ENCODE peak calls at places on chromosomes 7 and 10, in eight cellular contexts. U, J, X, R, H, P, Q and N are unnamed samples.

GRCh38 chr7:98294798-98295382 is 13.4 kb downstream of the BRI3 start:
- DNase-seq in H (no peak), X (peak), P (no peak), Q (peak), U (no peak), R (peak), J (peak), N (peak)

GRCh38 chr7:19362099-19362498 is 216.9 kb upstream of the FERD3L start:
- DNase-seq in Q (no peak), J (peak), R (no peak), H (no peak), X (peak), P (no peak), U (no peak), N (no peak)

GRCh38 chr7:16123117-16123770 is 298.1 kb downstream of the CRPPA start:
- DNase-seq in U (no peak), H (no peak), Q (no peak), J (no peak), R (no peak), P (no peak), X (no peak), N (no peak)

GRCh38 chr7:156092307-156092706 is 280.0 kb upstream of the SHH start:
- DNase-seq in H (no peak), R (no peak), P (no peak), X (no peak), Q (no peak), U (no peak), J (no peak), N (no peak)

GRCh38 chr10:123249894-123250293 is 95.7 kb downstream of the BUB3 start:
- DNase-seq in Q (no peak), J (no peak), R (no peak), X (peak), U (no peak), H (no peak), P (no peak), N (no peak)

GRCh38 chr7:17773289-17773626 is 167.0 kb downstream of the SNX13 start:
- DNase-seq in U (no peak), J (peak), H (no peak), R (peak), P (no peak), X (peak), Q (no peak), N (no peak)

GRCh38 chr7:148912758-148913541 is 28.9 kb upstream of the EZH2 start:
- DNase-seq in U (no peak), J (no peak), Q (no peak), R (no peak), H (peak), X (no peak), P (no peak), N (no peak)

GRCh38 chr10:6337382-6337781 is 134.7 kb downstream of the PFKFB3 start:
- DNase-seq in H (no peak), P (no peak), X (peak), U (no peak), Q (no peak), R (no peak), J (no peak), N (no peak)

GRCh38 chr10:69800109-69800508 is 1.6 kb upstream of the COL13A1 start:
- DNase-seq in J (peak), X (peak), U (no peak), R (peak), Q (no peak), H (no peak), P (no peak), N (no peak)

GRCh38 chr10:101389986-101390531 is 36.1 kb downstream of the BTRC start:
- DNase-seq in X (no peak), P (no peak), Q (no peak), J (no peak), U (no peak), H (no peak), R (no peak), N (no peak)

GRCh38 chr10:125370578-125370977 is 210.2 kb upstream of the CTBP2 start:
- DNase-seq in X (no peak), P (peak), H (no peak), J (no peak), R (peak), U (no peak), Q (no peak), N (no peak)

GRCh38 chr7:116337800-116338199 is 127.5 kb downstream of the TES start:
- DNase-seq in J (peak), H (no peak), P (no peak), R (no peak), U (no peak), Q (no peak), X (no peak), N (no peak)

GRCh38 chr10:35451103-35452016 is 115.1 kb downstream of the CCNY start:
- DNase-seq in U (peak), Q (peak), J (peak), P (no peak), H (no peak), R (no peak), X (peak), N (no peak)

GRCh38 chr10:121753726-121754476 is 155.7 kb upstream of the FGFR2 start:
- DNase-seq in U (no peak), X (peak), R (peak), P (no peak), H (peak), J (peak), Q (no peak), N (no peak)

GRCh38 chr7:33905389-33906032 is at the start of gene BMPER:
- DNase-seq in Q (peak), U (peak), X (no peak), P (peak), J (peak), H (no peak), R (peak), N (no peak)

GRCh38 chr10:82288461-82288881 is 413.5 kb downstream of the NRG3 start:
- DNase-seq in Q (no peak), H (no peak), P (no peak), J (no peak), X (peak), U (no peak), R (peak), N (no peak)

GRCh38 chr10:132264966-132265877 is 42.5 kb downstream of the STK32C start:
- DNase-seq in R (no peak), H (no peak), J (peak), Q (peak), X (no peak), U (no peak), P (peak), N (no peak)

GRCh38 chr7:5139998-5140397 is 50.0 kb upstream of the WIPI2 start:
- DNase-seq in H (no peak), Q (no peak), R (peak), J (peak), P (no peak), U (no peak), X (peak), N (no peak)

GRCh38 chr7:157738064-157738460 is 401.3 kb downstream of the DNAJB6 start:
- DNase-seq in U (no peak), R (no peak), P (no peak), H (no peak), Q (peak), X (peak), J (no peak), N (no peak)

GRCh38 chr7:1866601-1867000 is 196.5 kb downstream of the ELFN1 start:
- DNase-seq in X (no peak), J (no peak), H (no peak), P (no peak), Q (peak), R (no peak), U (no peak), N (no peak)

GRCh38 chr7:64892666-64893269 is 10.3 kb upstream of the ZNF273 start:
- DNase-seq in R (no peak), J (no peak), H (no peak), U (no peak), P (no peak), Q (no peak), X (no peak), N (no peak)

GRCh38 chr10:17516376-17516775 is 62.0 kb upstream of the ST8SIA6 start:
- DNase-seq in H (no peak), R (no peak), P (no peak), Q (no peak), U (no peak), J (peak), X (no peak), N (no peak)

GRCh38 chr7:82699773-82700186 is 256.2 kb upstream of the CACNA2D1 start:
- DNase-seq in P (no peak), H (peak), R (peak), X (peak), Q (no peak), U (no peak), J (peak), N (no peak)

GRCh38 chr7:41245916-41246315 is 457.0 kb downstream of the INHBA start:
- DNase-seq in R (no peak), Q (no peak), J (no peak), X (no peak), P (no peak), H (no peak), U (no peak), N (no peak)
- H3K27ac ChIP-seq in R (no peak), Q (no peak), J (no peak), X (no peak), P (no peak), H (peak), U (no peak), N (no peak)

GRCh38 chr10:71262817-71263216 is 50.4 kb downstream of the UNC5B start:
- DNase-seq in P (no peak), H (no peak), U (no peak), J (no peak), Q (no peak), R (no peak), X (no peak), N (no peak)
- H3K27ac ChIP-seq in P (no peak), H (no peak), U (peak), J (no peak), Q (peak), R (no peak), X (peak), N (peak)

GRCh38 chr7:105444342-105444938 is 55.7 kb upstream of the SRPK2 start:
- DNase-seq in H (no peak), Q (no peak), R (no peak), J (no peak), U (no peak), X (no peak), P (no peak), N (no peak)

GRCh38 chr7:105438847-105439173 is 50.1 kb upstream of the SRPK2 start:
- DNase-seq in Q (no peak), X (no peak), P (no peak), J (no peak), R (no peak), H (no peak), U (no peak), N (no peak)

GRCh38 chr7:105438254-105438653 is 49.5 kb upstream of the SRPK2 start:
- DNase-seq in Q (no peak), J (no peak), U (no peak), P (no peak), X (no peak), H (no peak), R (no peak), N (no peak)

DNA sequence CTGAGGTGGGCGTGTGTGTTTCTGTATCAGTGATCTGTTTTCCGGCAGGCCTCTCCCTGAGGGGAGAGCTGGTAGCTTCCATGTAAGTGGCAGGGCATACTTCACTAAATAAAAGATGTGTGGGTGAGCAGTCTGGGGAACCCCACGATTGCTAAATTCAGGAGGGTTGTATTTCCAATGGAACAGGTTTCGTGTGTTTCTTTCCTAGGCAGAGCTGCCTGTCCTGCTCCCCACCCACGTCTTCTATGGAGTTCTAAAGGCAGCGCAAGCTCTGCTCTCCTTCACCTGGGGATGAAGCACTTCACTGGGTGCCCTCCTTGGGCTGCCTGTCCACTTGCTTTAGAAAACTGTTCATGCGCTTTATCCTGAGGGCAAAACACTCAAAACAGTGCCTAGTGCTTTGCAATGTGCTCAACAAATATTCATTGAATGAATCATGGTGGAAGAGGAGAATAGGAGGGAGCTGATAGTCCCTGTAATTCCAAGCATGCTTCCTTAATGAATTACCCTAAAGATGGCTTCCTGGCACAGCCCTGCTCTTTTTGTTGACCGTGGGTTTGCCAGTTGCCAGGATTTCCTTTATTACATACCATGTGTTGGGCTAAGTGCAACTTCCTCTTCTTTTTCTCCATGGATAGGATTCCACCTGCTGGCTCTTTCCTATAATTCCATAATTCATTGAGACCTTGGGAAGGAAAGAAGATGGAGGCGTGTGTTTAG is 50.6 kb upstream of the SRPK2 start:
- DNase-seq in X (peak), J (peak), R (peak), U (no peak), Q (no peak), H (peak), P (no peak), N (no peak)
- H3K27ac ChIP-seq in X (no peak), J (peak), R (no peak), U (no peak), Q (no peak), H (no peak), P (no peak), N (no peak)

DNA sequence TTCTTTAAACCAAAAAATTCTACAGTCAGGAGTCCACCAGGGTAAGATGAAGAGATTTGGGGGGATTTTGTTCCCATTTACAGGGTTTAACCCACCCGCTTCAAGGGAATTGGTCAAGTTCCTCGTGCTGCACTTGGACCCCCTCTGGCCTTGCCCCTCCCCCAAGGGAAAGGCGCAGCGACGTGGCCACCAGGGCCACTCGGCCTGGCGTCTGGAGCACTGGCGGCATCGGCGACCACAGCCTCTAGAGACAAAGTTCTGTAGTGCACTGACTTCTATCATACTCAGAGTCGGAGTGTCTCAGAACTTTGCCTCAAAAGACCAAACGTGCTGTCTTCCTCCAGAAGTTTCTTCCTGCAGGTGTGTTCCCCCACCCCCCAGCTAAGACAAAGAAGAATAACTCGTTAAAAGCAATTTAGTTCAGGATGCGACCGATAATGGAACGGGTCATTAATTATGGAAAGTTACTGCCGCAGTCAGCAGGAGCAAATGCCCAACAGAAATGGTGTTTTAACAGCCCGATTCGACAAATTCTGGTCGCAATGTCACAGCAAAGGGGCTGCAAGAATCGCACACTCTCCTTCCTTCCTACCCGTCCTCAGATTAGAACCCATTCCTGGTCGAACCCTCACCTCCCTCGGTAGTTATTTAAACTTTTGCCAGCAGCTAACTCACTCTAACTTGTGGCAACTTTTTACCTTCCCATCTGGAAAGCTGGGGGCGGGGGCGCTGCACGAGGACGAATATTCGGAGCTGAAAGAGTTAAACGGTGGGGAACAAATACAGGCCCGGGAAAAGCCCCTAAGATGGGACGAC is 202.1 kb upstream of the NFE2L3 start:
- DNase-seq in X (no peak), J (no peak), U (no peak), R (no peak), Q (peak), H (no peak), P (peak), N (no peak)
- H3K27ac ChIP-seq in X (peak), J (no peak), U (no peak), R (no peak), Q (no peak), H (no peak), P (no peak), N (no peak)

GRCh38 chr10:3782456-3783312 is 2.3 kb downstream of the KLF6 start:
- DNase-seq in R (peak), X (peak), J (peak), Q (peak), U (peak), H (peak), P (peak), N (peak)

GRCh38 chr10:3780766-3781457 is 4.1 kb downstream of the KLF6 start:
- DNase-seq in X (peak), Q (no peak), R (no peak), P (no peak), U (no peak), H (no peak), J (peak), N (no peak)

GRCh38 chr10:3783313-3783689 is 1.7 kb downstream of the KLF6 start:
- DNase-seq in U (no peak), P (peak), Q (peak), X (peak), J (peak), H (no peak), R (peak), N (peak)

GRCh38 chr10:3781458-3782098 is 3.4 kb downstream of the KLF6 start:
- DNase-seq in U (peak), Q (peak), P (peak), J (peak), X (peak), R (no peak), H (no peak), N (no peak)

GRCh38 chr10:3782099-3782455 is 2.9 kb downstream of the KLF6 start:
- DNase-seq in X (peak), U (no peak), R (no peak), J (no peak), Q (no peak), H (no peak), P (no peak), N (no peak)
- H3K27ac ChIP-seq in X (no peak), U (peak), R (peak), J (peak), Q (peak), H (peak), P (peak), N (peak)

DNA sequence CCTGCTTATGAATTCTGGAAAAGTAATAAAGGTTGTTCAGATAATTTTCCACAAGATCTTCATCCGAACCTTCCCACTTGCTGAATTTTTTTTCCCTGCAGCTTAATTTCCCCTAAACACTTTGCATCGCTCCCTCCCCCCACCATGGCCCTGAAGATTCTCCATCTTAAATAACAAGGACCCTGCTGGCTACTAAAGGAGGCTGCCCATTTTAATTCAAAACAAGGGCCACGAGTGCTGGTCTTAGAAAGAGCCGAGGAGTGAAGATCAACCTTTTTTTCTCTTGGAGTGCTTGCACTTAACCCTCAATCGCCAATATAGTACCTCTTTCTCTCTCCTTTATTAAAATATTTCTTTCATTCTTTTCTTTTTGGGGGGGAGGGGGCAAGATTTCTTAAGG is 9.2 kb upstream of the SP8 start:
- DNase-seq in H (no peak), X (no peak), U (no peak), P (no peak), R (no peak), J (no peak), Q (no peak), N (no peak)
- H3K27ac ChIP-seq in H (no peak), X (no peak), U (no peak), P (no peak), R (no peak), J (no peak), Q (no peak), N (no peak)

DNA sequence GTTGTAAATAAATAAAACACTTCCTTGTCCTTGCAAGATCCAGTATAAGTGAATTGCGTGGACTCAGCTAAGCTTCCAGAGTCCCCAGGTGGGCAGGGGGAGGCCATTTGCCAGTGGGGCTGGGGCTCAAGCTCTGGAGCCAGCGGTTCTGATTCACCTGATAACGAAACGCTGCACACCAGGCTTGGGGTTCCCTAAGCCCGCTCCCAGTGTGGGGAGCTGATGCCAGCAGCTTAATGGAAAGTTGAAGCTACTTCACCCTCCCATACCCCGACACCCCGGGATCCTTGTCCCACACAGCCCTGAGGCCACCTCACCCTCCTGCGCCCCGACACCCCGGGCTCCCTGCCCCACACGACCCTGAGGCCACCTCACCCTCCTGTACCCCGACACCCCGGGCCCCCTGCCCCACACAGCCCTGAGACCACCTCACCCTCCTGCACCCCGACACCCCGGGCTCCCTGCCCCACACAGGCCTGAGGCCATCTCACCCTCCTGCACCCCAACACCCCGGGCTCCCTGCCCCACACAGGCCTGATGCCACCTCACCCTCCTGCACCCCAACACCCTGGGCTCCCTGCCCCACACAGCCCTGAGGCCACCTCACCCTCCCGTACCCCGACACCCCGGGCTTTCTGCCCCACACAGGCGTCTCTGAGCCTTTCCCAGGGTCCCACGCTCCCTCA is 30.8 kb downstream of the FKBP6 start:
- DNase-seq in U (no peak), Q (no peak), R (no peak), X (no peak), H (no peak), J (no peak), P (no peak), N (no peak)
- H3K27ac ChIP-seq in U (peak), Q (no peak), R (peak), X (no peak), H (no peak), J (no peak), P (no peak), N (peak)

DNA sequence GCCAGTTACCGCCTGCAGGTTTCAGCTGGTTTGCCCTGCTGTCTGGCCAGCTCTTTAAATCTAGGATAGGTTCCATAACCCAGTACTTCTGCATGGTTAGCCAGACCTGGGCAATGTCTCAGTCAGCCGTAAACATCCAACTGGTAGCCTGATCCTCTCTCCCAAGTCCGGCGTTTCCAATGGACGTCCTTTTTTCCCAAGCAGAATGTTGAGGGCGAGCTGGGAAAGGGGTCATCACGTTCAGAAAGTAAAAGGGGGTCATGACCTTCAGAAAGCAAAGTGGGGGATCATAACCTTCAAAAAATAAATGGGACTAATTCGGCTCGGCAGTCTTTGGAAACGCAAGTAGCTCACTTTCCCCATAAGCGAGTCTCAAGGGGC is 430 bp downstream of the PON3 start:
- DNase-seq in R (no peak), X (no peak), Q (no peak), U (no peak), P (no peak), J (no peak), H (peak), N (no peak)
- H3K27ac ChIP-seq in R (peak), X (no peak), Q (no peak), U (no peak), P (no peak), J (no peak), H (no peak), N (no peak)

GRCh38 chr7:39592586-39592985 is 26.4 kb downstream of the YAE1 start:
- DNase-seq in X (peak), U (no peak), H (no peak), J (peak), P (no peak), Q (no peak), R (no peak), N (no peak)
- H3K27ac ChIP-seq in X (no peak), U (no peak), H (no peak), J (no peak), P (no peak), Q (no peak), R (no peak), N (no peak)